ENCODE peak calls at places on chromosome 10, in nine cellular contexts. P is K562, T is A549, A is tibial nerve, R is stomach, G is ovary, D is transverse colon, Y is GM12878, L is upper lobe of left lung. Z is an unnamed sample.

GRCh38 chr10:95276367-95277200 is 14.2 kb downstream of the PDLIM1 start:
- DNase-seq in A (no peak), G (no peak), T (no peak), Y (no peak), R (no peak), L (no peak), P (no peak), D (peak), Z (peak)

GRCh38 chr10:60032723-60033122 is 126.4 kb upstream of the CCDC6 start:
- DNase-seq in G (no peak), R (peak), D (peak), L (peak), Y (peak), P (no peak), A (no peak), T (peak), Z (no peak)

GRCh38 chr10:90788987-90789386 is 68.9 kb downstream of the HTR7 start:
- DNase-seq in A (no peak), P (no peak), G (no peak), T (no peak), R (no peak), L (no peak), Y (peak), D (no peak), Z (no peak)

GRCh38 chr10:86960003-86960862 is 1.8 kb downstream of the SNCG start:
- DNase-seq in D (peak), P (peak), A (peak), G (peak), L (peak), T (peak), Y (peak), R (no peak), Z (no peak)

GRCh38 chr10:24891823-24892222 is 60.6 kb downstream of the PRTFDC1 start:
- DNase-seq in A (no peak), R (no peak), Y (no peak), L (no peak), D (no peak), T (peak), G (no peak), P (no peak), Z (no peak)

GRCh38 chr10:103040424-103040823 is 122.3 kb downstream of the CNNM2 start:
- DNase-seq in D (no peak), A (no peak), G (no peak), L (no peak), R (no peak), T (no peak), Y (no peak), P (no peak), Z (no peak)

GRCh38 chr10:97072851-97073665 is 112.7 kb downstream of the SLIT1 start:
- DNase-seq in P (peak), L (peak), G (peak), D (peak), T (peak), Y (peak), R (peak), A (peak), Z (peak)

GRCh38 chr10:62045765-62046521 is 144.4 kb downstream of the ARID5B start:
- DNase-seq in G (no peak), R (no peak), L (no peak), P (no peak), D (no peak), T (no peak), A (no peak), Y (no peak), Z (no peak)

GRCh38 chr10:71378341-71379117 is 18.2 kb upstream of the CDH23 start:
- DNase-seq in Y (no peak), L (no peak), T (no peak), P (no peak), A (no peak), R (no peak), D (no peak), G (no peak), Z (no peak)

GRCh38 chr10:30188567-30189253 is 129.3 kb upstream of the JCAD start:
- DNase-seq in D (no peak), Y (no peak), P (no peak), T (no peak), R (no peak), A (no peak), G (no peak), L (no peak), Z (no peak)

GRCh38 chr10:6232846-6233724 is 30.4 kb downstream of the PFKFB3 start:
- DNase-seq in D (no peak), Y (no peak), T (no peak), R (no peak), A (no peak), G (no peak), L (no peak), P (no peak), Z (no peak)

GRCh38 chr10:125140151-125140550 is 20.2 kb downstream of the CTBP2 start:
- DNase-seq in R (no peak), L (no peak), G (no peak), Y (no peak), D (no peak), T (no peak), P (no peak), A (no peak), Z (no peak)

GRCh38 chr10:2987185-2987768 is 80.1 kb upstream of the PFKP start:
- DNase-seq in R (no peak), P (no peak), A (no peak), L (no peak), G (no peak), T (no peak), Y (no peak), D (no peak), Z (no peak)

GRCh38 chr10:2984682-2985081 is 82.7 kb upstream of the PFKP start:
- DNase-seq in A (no peak), T (no peak), D (no peak), Y (no peak), L (no peak), P (no peak), R (no peak), G (no peak), Z (no peak)

GRCh38 chr10:2989292-2989947 is 77.9 kb upstream of the PFKP start:
- DNase-seq in L (no peak), T (no peak), Y (no peak), G (no peak), A (no peak), D (no peak), R (no peak), P (peak), Z (no peak)

GRCh38 chr10:2985729-2986232 is 81.6 kb upstream of the PFKP start:
- DNase-seq in D (peak), P (no peak), T (peak), A (no peak), R (peak), Y (no peak), L (peak), G (no peak), Z (no peak)

GRCh38 chr10:2986341-2986933 is 80.9 kb upstream of the PFKP start:
- DNase-seq in P (no peak), D (peak), R (peak), A (peak), Y (no peak), T (no peak), G (no peak), L (peak), Z (no peak)
- H3K4me3 ChIP-seq in P (no peak), D (no peak), R (no peak), A (no peak), Y (no peak), T (no peak), G (no peak), L (peak), Z (no peak)

GRCh38 chr10:122267849-122268737 is 3.0 kb upstream of the BTBD16 start:
- DNase-seq in L (peak), D (peak), R (peak), A (no peak), Y (no peak), G (peak), P (peak), T (peak), Z (no peak)
- TF ChIP-seq EP300 in L (no peak), D (no peak), R (no peak), A (no peak), Y (no peak), G (no peak), P (no peak), T (no peak), Z (no peak)

GRCh38 chr10:34886906-34887615 is 72.0 kb upstream of the PARD3 start:
- DNase-seq in R (no peak), L (no peak), G (no peak), Y (no peak), T (no peak), P (no peak), A (no peak), D (no peak), Z (no peak)

GRCh38 chr10:34890931-34891330 is 75.8 kb upstream of the PARD3 start:
- DNase-seq in Y (no peak), P (no peak), D (no peak), T (no peak), R (no peak), A (no peak), G (no peak), L (no peak), Z (no peak)

GRCh38 chr10:34889004-34889869 is 74.1 kb upstream of the PARD3 start:
- DNase-seq in D (no peak), Y (no peak), L (no peak), R (no peak), A (no peak), G (no peak), T (peak), P (no peak), Z (no peak)

GRCh38 chr10:34884272-34884952 is 69.3 kb upstream of the PARD3 start:
- DNase-seq in T (no peak), D (no peak), G (no peak), Y (no peak), L (no peak), R (no peak), P (no peak), A (no peak), Z (no peak)

DNA sequence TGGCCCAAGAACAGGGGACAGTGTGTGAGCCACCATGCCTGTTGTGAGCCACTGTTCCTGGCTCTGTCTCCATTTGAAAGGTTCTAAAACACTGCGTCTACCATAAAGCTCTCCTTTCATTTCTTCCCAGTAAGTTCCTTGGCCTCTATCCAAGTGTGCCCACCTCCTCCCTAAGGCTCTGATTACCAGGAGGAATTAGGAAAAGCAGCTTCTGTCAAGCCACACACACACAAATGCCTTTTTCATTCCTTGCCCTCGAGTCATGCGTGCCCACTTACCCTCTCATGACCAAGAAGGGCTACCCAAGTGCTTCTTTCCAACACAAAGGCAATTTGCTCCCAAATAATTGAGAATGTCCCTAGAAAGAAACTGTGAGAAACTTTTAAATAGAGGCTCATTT is 70.8 kb upstream of the PARD3 start:
- DNase-seq in P (no peak), Y (no peak), R (no peak), A (no peak), G (no peak), L (no peak), T (no peak), D (no peak), Z (no peak)
- H3K4me3 ChIP-seq in P (no peak), Y (no peak), R (no peak), A (no peak), G (no peak), L (no peak), T (no peak), D (no peak), Z (no peak)

DNA sequence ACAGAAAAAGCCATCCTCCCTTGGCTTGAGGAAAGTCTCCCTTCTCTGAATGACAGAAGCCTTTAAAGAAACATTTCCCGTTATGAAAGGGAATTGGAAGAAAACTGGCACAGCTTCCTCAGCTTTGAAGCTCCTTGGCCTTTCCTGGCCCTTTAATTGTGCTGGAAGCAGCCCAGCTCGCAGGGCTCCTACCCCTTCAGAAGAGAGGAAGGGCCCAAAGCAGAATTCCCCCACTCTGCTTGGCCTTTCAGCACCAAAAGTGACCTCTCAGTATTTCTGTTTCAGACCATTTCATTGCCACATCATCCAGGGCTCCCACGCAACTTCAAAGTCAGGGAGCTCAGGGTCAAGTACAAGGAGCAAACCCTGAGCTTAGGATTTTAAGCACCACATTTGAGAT is 4.2 kb downstream of the AFAP1L2 start:
- DNase-seq in A (no peak), D (no peak), P (no peak), Y (no peak), L (no peak), T (no peak), G (peak), R (no peak), Z (no peak)
- TF ChIP-seq EP300 in A (no peak), D (no peak), P (no peak), Y (no peak), L (no peak), T (no peak), G (no peak), R (no peak), Z (no peak)

DNA sequence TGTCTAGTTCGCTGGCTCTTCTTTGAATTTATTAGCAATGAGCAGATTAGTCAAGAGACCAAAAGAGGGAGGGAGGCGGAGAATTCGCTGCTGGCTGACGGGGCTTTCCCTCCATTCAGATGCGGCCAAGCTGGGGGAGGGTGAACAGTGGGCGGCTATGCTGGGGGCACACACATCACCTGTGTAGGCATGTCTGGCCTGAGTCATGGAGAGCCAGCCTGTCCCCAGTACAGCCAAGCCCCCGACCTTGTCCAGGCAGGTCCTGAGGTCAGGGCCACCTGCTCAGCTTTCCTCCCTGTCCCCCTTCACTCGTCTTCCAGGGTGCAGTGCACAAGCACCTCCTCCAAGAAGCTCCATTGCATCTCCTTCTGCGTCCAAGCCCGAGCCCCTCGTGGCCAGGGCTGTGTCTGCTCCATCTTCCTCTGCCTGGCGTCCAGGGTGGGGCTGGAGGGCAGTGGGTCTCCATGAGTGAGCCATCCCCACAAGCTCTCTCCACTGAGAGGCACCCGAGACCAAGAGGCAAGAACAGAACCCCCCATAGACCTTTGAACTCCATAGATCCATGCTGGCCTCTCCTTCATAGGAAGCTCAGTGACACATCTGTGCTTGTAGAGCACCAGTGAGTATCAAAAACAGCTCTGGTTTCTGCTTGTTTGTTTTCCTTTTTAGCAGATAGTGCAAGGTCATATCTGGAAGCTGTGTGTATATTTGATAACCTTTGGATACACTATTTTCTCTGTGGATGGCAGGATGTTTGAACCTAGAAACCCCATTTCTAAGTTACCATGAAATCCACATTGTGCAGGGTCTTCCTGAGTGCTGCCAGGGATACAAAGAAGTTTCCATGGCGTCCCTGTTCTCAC is 1.9 kb upstream of the DEPP1 start:
- DNase-seq in Y (no peak), R (no peak), D (no peak), P (no peak), L (peak), T (no peak), G (peak), A (no peak), Z (no peak)
- H3K4me3 ChIP-seq in Y (no peak), R (no peak), D (no peak), P (no peak), L (no peak), T (no peak), G (no peak), A (no peak), Z (no peak)

GRCh38 chr10:13222151-13222550 is 12.0 kb downstream of the UCMA start:
- DNase-seq in P (no peak), D (no peak), A (no peak), Y (no peak), G (no peak), L (no peak), R (no peak), T (no peak), Z (no peak)

GRCh38 chr10:13221572-13221971 is 12.6 kb downstream of the UCMA start:
- DNase-seq in A (no peak), L (no peak), T (no peak), R (no peak), G (no peak), P (no peak), Y (no peak), D (no peak), Z (no peak)

GRCh38 chr10:13224210-13224995 is 9.8 kb downstream of the UCMA start:
- DNase-seq in A (no peak), L (no peak), R (no peak), Y (no peak), P (no peak), T (no peak), G (no peak), D (no peak), Z (no peak)

GRCh38 chr10:13223241-13223640 is 10.9 kb downstream of the UCMA start:
- DNase-seq in T (no peak), R (no peak), P (no peak), D (no peak), Y (no peak), G (no peak), A (no peak), L (no peak), Z (no peak)

DNA sequence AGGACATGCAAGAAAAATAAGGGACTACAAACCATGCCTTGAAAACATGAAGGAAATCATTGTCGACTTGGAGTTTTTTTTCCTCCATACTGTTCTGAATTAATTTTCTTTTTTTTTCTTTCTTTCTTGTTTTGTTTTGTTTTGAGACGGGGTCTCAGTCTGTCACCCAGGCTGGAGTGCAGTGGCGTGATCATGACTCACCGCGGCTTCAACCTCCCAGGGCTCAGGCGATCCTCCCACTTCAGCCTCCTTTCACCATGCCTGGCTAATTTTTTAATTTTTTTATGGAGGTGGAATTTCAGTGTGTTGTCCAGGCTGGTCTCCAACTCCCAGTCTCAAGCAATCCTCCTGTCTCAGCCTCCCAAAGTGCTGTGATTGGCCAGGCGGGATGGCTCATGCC is 11.6 kb downstream of the UCMA start:
- DNase-seq in A (no peak), Y (no peak), G (no peak), P (no peak), D (no peak), T (no peak), R (no peak), L (no peak), Z (no peak)
- TF ChIP-seq EP300 in A (no peak), Y (no peak), G (no peak), P (no peak), D (no peak), T (no peak), R (no peak), L (no peak), Z (no peak)

DNA sequence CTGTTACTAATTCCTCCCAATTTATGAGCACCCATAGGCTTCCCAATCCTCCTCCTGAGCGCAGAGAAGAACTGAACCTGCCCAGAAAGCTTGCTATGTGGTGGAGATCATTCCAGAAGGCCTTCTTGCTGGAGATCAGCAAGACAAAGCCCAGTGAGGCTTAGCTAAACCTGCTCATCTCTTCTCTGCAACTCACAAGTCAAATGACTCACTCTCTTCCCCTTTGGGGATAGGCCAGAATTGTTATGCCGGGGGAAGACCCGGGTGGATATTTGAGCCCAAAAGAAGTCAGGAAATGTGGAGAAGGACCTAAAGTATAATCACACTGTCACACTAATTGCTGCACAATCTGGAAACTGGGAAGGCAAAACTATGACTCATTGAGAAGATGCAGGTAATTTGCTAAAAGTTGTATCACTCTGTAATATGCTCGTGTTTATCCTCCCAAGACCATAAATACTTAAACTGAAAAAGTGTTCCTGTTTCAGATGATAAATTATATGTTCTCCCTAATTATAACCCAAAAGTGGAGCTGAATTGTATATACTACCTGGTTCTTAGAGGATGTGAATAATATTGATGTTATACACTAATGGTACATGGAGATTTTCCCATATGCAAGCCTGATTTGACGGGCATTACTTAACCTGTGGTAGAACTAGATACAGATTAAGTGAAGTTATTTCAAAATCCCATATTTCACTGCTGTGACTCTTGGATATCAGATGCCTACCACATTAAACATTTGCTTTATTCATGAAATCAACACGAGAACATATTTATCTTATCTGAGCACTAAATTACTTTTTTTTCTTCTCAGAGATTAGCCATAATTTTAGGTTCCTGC is 6.4 kb downstream of the NEBL start:
- DNase-seq in L (no peak), D (no peak), P (no peak), R (no peak), A (no peak), Y (no peak), G (no peak), T (no peak), Z (no peak)
- H3K4me3 ChIP-seq in L (no peak), D (no peak), P (no peak), R (no peak), A (no peak), Y (no peak), G (no peak), T (no peak), Z (no peak)

DNA sequence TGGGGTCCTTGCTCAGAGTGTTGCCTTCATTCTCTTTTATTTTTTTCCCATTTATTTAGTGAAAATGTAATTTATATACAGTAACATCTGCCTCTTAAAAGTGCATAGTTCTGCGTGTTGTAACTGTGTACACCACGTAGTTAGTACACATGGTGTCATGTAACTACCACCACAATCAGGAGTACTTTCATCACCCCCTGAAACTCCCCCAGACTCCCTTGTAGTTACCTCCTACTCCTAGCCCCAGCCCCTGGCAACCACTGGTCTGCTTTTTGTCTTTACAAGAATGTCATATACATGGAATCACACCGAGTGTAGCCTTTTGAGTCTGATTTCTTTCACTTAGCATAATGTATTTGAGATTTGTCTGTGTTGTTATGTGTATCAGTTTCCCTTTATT is 50.5 kb downstream of the GRK5 start:
- DNase-seq in Y (no peak), P (no peak), R (no peak), G (no peak), L (no peak), A (no peak), D (no peak), T (no peak), Z (no peak)
- TF ChIP-seq EP300 in Y (no peak), P (no peak), R (no peak), G (no peak), L (no peak), A (no peak), D (no peak), T (no peak), Z (no peak)

GRCh38 chr10:93067443-93068365 is 6.0 kb upstream of the CYP26A1 start:
- DNase-seq in Y (no peak), R (no peak), L (no peak), P (no peak), A (no peak), T (no peak), G (no peak), D (no peak), Z (peak)
- H3K4me3 ChIP-seq in Y (no peak), R (no peak), L (no peak), P (no peak), A (no peak), T (peak), G (no peak), D (no peak), Z (no peak)

Z was measured in esophagus muscularis mucosa.